ENCODE peak calls at places on chromosomes 11 and 22, in seven cellular contexts. X is trophoblast cell; N is pons; P is pulmonary artery endothelial cell; E is astrocyte of the spinal cord; B is HFFc6; Q is activated CD8-positive, alpha-beta memory T cell treated with anti-CD3 and anti-CD28 coated beads for 4 hours. W is an unnamed sample.

GRCh38 chr11:95443386-95443785 is 212.4 kb upstream of the SESN3 start:
- DNase-seq in Q (no peak), N (no peak), P (no peak), X (no peak), E (no peak), B (no peak), W (no peak)

GRCh38 chr11:78417175-78417887 is at the start of gene GAB2:
- DNase-seq in X (peak), Q (no peak), N (no peak), B (no peak), E (no peak), P (no peak), W (no peak)

GRCh38 chr11:63922673-63923192 is 5.8 kb upstream of the RCOR2 start:
- DNase-seq in B (no peak), Q (no peak), N (no peak), P (no peak), X (no peak), E (no peak), W (no peak)

GRCh38 chr22:44884968-44885805 is 124.6 kb downstream of the PHF21B start:
- DNase-seq in Q (no peak), X (no peak), B (no peak), E (no peak), P (no peak), N (no peak), W (no peak)

GRCh38 chr11:71372693-71373657 is 75.2 kb downstream of the DHCR7 start:
- DNase-seq in Q (no peak), X (peak), N (peak), E (peak), B (peak), P (no peak), W (peak)

GRCh38 chr11:75155570-75156422 is 4.9 kb downstream of the SLCO2B1 start:
- DNase-seq in E (no peak), Q (no peak), P (no peak), X (peak), N (no peak), B (no peak), W (peak)

GRCh38 chr22:30871391-30872281 is 96.9 kb downstream of the MORC2 start:
- DNase-seq in E (no peak), X (no peak), N (no peak), Q (no peak), P (no peak), B (no peak), W (no peak)

GRCh38 chr22:20779014-20779812 is 5.3 kb downstream of the SERPIND1 start:
- DNase-seq in B (no peak), X (no peak), Q (no peak), N (no peak), E (no peak), P (no peak), W (no peak)

GRCh38 chr22:40203568-40203967 is 25.8 kb downstream of the TNRC6B start:
- DNase-seq in B (no peak), P (no peak), E (no peak), Q (no peak), X (no peak), N (no peak), W (peak)

GRCh38 chr11:120211522-120212258 is 858 bp downstream of the OAF start:
- DNase-seq in B (no peak), N (no peak), Q (no peak), X (no peak), E (no peak), P (no peak), W (no peak)

GRCh38 chr22:38026130-38027111 is 30.8 kb upstream of the PICK1 start:
- DNase-seq in P (no peak), Q (no peak), X (no peak), B (no peak), N (peak), E (no peak), W (no peak)